ENCODE peak calls at places on chromosomes 4 and X, in four cellular contexts. M, E, O and K are unnamed samples.

GRCh38 chr4:47032405-47033106 is 1.2 kb downstream of the GABRB1 start:
- DNase-seq in M (peak), O (peak), E (no peak), K (peak)

GRCh38 chrX:120468479-120468824 is 644 bp downstream of the LAMP2 start:
- DNase-seq in O (no peak), E (peak), M (no peak), K (no peak)

GRCh38 chr4:2400841-2401609 is 17.4 kb downstream of the ZFYVE28 start:
- DNase-seq in M (no peak), O (no peak), E (no peak), K (no peak)

GRCh38 chrX:40468033-40468979 is 112.5 kb upstream of the ATP6AP2 start:
- DNase-seq in M (peak), O (peak), E (peak), K (peak)

GRCh38 chrX:34918091-34918736 is 24.4 kb upstream of the FAM47B start:
- DNase-seq in E (no peak), M (no peak), O (no peak), K (no peak)

GRCh38 chr4:186719925-186720694 is 3.5 kb downstream of the FAT1 start:
- DNase-seq in E (peak), M (no peak), O (no peak), K (no peak)

GRCh38 chr4:5619913-5620625 is 88.3 kb downstream of the EVC2 start:
- DNase-seq in O (no peak), M (no peak), E (no peak), K (no peak)

GRCh38 chr4:84901173-84901572 is 65.3 kb downstream of the WDFY3 start:
- DNase-seq in O (no peak), E (no peak), M (no peak), K (no peak)

GRCh38 chr4:66501986-66502385 is 831.7 kb upstream of the EPHA5 start:
- DNase-seq in M (no peak), E (no peak), O (no peak), K (no peak)

GRCh38 chr4:168524006-168524405 is 27.2 kb downstream of the PALLD start:
- DNase-seq in E (no peak), M (no peak), O (no peak), K (no peak)

GRCh38 chr4:185534850-185535761 is at the start of gene PDLIM3:
- DNase-seq in M (peak), E (peak), O (peak), K (no peak)

GRCh38 chr4:121073672-121074386 is 1.5 kb upstream of the NDNF start:
- DNase-seq in O (no peak), E (no peak), M (no peak), K (no peak)

GRCh38 chr4:147361726-147362125 is 119.2 kb upstream of the EDNRA start:
- DNase-seq in O (no peak), M (no peak), E (no peak), K (no peak)

GRCh38 chr4:26346203-26346620 is 25.4 kb downstream of the RBPJ start:
- DNase-seq in M (no peak), O (no peak), E (peak), K (no peak)

GRCh38 chr4:3682236-3683076 is 83.7 kb upstream of the ADRA2C start:
- DNase-seq in O (no peak), E (no peak), M (no peak), K (no peak)

GRCh38 chr4:142095886-142096605 is 459.7 kb downstream of the IL15 start:
- DNase-seq in M (no peak), O (no peak), E (no peak), K (peak)

GRCh38 chrX:119399772-119400101 is 601 bp downstream of the SLC25A43 start:
- DNase-seq in M (no peak), O (no peak), E (no peak), K (no peak)

GRCh38 chr4:70863099-70863790 is 23.6 kb upstream of the GRSF1 start:
- DNase-seq in M (no peak), O (no peak), E (no peak), K (no peak)

GRCh38 chr4:24584175-24584850 is at the start of gene DHX15:
- DNase-seq in E (peak), O (peak), M (peak), K (peak)

GRCh38 chr4:6674500-6675149 is 19.1 kb upstream of the S100P start:
- DNase-seq in O (peak), M (peak), E (peak), K (no peak)

GRCh38 chr4:94410678-94411206 is 41.0 kb upstream of the PDLIM5 start:
- DNase-seq in E (no peak), O (peak), M (no peak), K (peak)

GRCh38 chr4:94084155-94084554 is 123.5 kb upstream of the SMARCAD1 start:
- DNase-seq in O (no peak), E (no peak), M (no peak), K (no peak)

GRCh38 chrX:1486749-1487361 is 34.1 kb upstream of the ASMTL start:
- DNase-seq in E (no peak), O (no peak), M (no peak), K (no peak)

GRCh38 chr4:165516281-165516833 is 137.5 kb downstream of the CPE start:
- DNase-seq in E (no peak), O (no peak), M (no peak), K (no peak)

GRCh38 chr4:37453004-37453360 is 208.4 kb downstream of the NWD2 start:
- DNase-seq in O (peak), M (peak), E (peak), K (peak)

GRCh38 chr4:150257338-150257737 is 179.1 kb downstream of the DCLK2 start:
- DNase-seq in M (no peak), E (no peak), O (no peak), K (no peak)

GRCh38 chrX:57587607-57588006 is 4.2 kb upstream of the ZXDB start:
- DNase-seq in O (no peak), M (no peak), E (no peak), K (no peak)

GRCh38 chr4:64305565-64306254 is 103.5 kb downstream of the TECRL start:
- DNase-seq in O (no peak), E (no peak), M (no peak), K (no peak)

GRCh38 chr4:121951570-121952110 is at the start of gene TRPC3:
- DNase-seq in O (no peak), E (peak), M (peak), K (no peak)

GRCh38 chr4:13654158-13654797 is 26.8 kb upstream of the BOD1L1 start:
- DNase-seq in O (peak), M (peak), E (peak), K (peak)
- TF ChIP-seq POLR2AphosphoS5 in O (no peak), M (no peak), E (no peak), K (no peak)

GRCh38 chrX:116272328-116272727 is 101.8 kb downstream of the AGTR2 start:
- DNase-seq in M (no peak), O (no peak), E (no peak), K (no peak)
- TF ChIP-seq SIN3A in M (no peak), O (no peak), E (no peak), K (no peak)

GRCh38 chr4:123561525-123561924 is 164.9 kb downstream of the SPRY1 start:
- DNase-seq in E (no peak), O (no peak), M (no peak), K (no peak)
- TF ChIP-seq POLR2AphosphoS5 in E (no peak), O (no peak), M (no peak), K (no peak)

GRCh38 chr4:86117781-86118302 is 242.0 kb downstream of the MAPK10 start:
- DNase-seq in O (no peak), E (no peak), M (peak), K (no peak)
- TF ChIP-seq SIN3A in O (no peak), E (no peak), M (no peak), K (no peak)

GRCh38 chr4:140754918-140755810 is 1.0 kb downstream of the TBC1D9 start:
- DNase-seq in M (no peak), E (no peak), O (no peak), K (no peak)

GRCh38 chr4:140755811-140756291 is 334 bp downstream of the TBC1D9 start:
- DNase-seq in O (no peak), E (no peak), M (peak), K (no peak)

GRCh38 chr4:140752669-140753068 is 3.5 kb downstream of the TBC1D9 start:
- DNase-seq in E (no peak), M (no peak), O (no peak), K (no peak)

GRCh38 chr4:140757220-140757607 is 1.0 kb upstream of the TBC1D9 start:
- DNase-seq in E (no peak), O (no peak), M (peak), K (no peak)

DNA sequence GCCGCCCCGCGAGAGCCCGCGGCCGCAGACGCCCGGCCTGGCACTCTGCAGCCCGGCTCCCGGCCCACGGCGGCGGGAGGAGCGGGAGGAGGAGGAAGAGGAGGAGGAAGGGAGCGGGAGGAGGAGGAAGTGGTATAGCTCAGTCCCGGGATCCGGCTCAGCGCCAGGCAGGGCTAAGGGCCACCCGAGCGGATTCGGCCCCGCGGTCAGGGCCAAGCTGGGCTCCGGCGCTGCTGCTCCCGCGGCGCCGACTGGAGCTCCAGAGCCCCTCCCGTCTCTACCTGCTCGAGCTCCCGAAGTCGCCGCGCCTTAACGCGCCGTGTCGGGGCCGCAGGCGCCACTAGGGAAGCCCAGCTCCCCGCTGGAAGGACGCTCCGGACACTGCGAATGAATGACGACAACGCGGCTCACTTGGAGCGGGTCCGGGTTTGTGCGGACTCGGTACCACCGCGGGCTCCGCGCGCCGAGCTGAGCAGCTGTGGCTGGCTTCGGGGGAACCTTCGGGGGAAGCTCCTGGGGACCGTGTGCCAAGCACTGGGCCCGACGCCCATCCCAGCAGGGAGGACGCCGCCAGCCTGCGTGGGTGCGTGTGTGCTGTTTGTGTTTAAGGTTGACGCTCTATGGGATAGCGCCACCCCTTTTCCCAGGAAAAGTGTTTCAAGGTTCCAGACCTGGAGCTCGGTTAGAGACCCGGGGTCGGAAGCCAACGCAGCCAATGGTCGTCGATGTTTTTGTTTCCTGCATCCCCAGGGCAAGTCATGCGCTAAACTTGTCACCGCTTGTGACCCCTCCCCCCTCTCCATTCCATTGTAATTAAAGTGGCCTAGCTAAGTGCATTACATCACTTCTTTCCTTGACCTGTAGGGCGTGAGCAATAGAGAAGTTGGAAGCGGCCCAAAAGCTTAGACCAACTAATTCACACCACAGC is at the start of gene TBC1D9:
- DNase-seq in O (peak), E (no peak), M (peak), K (peak)
- TF ChIP-seq POLR2AphosphoS5 in O (peak), E (no peak), M (peak), K (no peak)

DNA sequence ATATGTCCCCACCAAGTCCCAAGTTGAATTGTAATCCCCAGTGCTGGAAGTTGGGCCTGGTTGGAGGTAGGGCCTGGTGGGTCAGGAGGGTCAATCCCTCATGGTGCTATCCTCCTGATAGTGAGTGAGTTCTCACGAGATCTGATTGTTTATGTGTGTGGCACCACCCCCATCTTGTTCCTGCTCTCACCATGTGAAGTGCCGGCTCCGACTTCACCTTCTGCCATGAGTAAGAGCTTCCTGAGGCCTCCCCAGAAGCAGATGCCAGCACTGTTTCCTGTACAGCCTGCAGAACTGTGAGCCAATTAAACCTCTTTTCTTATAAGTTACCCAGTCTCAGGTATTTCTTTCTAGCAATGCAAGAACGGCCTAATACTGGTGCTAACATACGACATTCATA is 22.7 kb upstream of the TMEM33 start:
- DNase-seq in M (no peak), O (no peak), E (no peak), K (no peak)
- TF ChIP-seq SIN3A in M (no peak), O (no peak), E (no peak), K (no peak)

GRCh38 chr4:82705881-82706280 is 92.7 kb downstream of the SCD5 start:
- DNase-seq in O (no peak), M (no peak), E (no peak), K (no peak)

GRCh38 chr4:82706349-82707000 is 92.1 kb downstream of the SCD5 start:
- DNase-seq in E (no peak), M (no peak), O (no peak), K (no peak)

GRCh38 chr4:82705169-82705568 is 93.4 kb downstream of the SCD5 start:
- DNase-seq in E (no peak), M (no peak), O (no peak), K (no peak)

GRCh38 chr4:82708982-82709381 is 89.6 kb downstream of the SCD5 start:
- DNase-seq in M (no peak), O (no peak), E (no peak), K (no peak)

DNA sequence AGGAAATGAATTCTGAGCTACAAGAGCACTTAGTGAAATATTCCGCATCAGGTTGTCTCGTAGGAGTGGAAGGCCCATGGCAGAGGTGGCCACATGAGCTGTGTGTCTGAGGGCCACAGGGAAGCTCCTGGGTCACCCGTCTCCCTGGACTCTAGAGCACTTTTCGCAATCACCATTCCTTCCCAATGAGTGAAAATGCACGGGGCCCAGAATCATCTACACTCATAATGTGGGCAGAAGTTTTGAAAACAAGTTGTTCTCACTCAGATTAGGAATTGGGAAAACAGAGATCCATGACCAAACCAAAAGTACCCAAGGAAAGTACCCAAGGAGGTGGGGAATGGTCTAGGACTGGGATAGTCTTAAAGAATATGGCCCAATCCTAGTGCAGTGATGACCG is 94.4 kb downstream of the SCD5 start:
- DNase-seq in E (no peak), O (no peak), M (no peak), K (no peak)
- TF ChIP-seq POLR2AphosphoS5 in E (no peak), O (no peak), M (no peak), K (no peak)